ENCODE peak calls at places on chromosomes 5 and 9, in four cellular contexts. Y is stomach, R is GM12892, P is HL-60. S is an unnamed sample.

GRCh38 chr5:61329729-61330128 is 2.3 kb upstream of the ZSWIM6 start:
- DNase-seq in P (no peak), R (peak), Y (no peak), S (no peak)

GRCh38 chr5:96203761-96204160 is 229.3 kb downstream of the PCSK1 start:
- DNase-seq in P (no peak), R (no peak), Y (no peak), S (no peak)

GRCh38 chr5:174769005-174769404 is 44.6 kb downstream of the MSX2 start:
- DNase-seq in R (no peak), P (no peak), Y (no peak), S (no peak)

GRCh38 chr5:132114150-132115121 is 40.8 kb downstream of the CSF2 start:
- DNase-seq in R (no peak), P (peak), Y (no peak), S (no peak)

GRCh38 chr9:130482463-130482862 is 37.7 kb downstream of the ASS1 start:
- DNase-seq in P (no peak), Y (no peak), R (no peak), S (no peak)

GRCh38 chr5:172707285-172708182 is 63.5 kb downstream of the DUSP1 start:
- DNase-seq in Y (no peak), R (no peak), P (peak), S (peak)

GRCh38 chr5:136808756-136809155 is 443.4 kb upstream of the TRPC7 start:
- DNase-seq in P (no peak), R (no peak), Y (no peak), S (no peak)

GRCh38 chr5:33933723-33934544 is 2.3 kb upstream of the RXFP3 start:
- DNase-seq in Y (no peak), R (no peak), P (no peak), S (no peak)

GRCh38 chr9:69385474-69386091 is 60.6 kb downstream of the ENTREP1 start:
- DNase-seq in P (no peak), Y (peak), R (no peak), S (no peak)

GRCh38 chr5:172788771-172789686 is 18.0 kb upstream of the DUSP1 start:
- DNase-seq in P (no peak), Y (peak), R (no peak), S (no peak)

GRCh38 chr5:10705736-10706135 is 55.3 kb downstream of the DAP start:
- DNase-seq in R (no peak), P (no peak), Y (no peak), S (no peak)

GRCh38 chr5:175521313-175521833 is 43.0 kb downstream of the SFXN1 start:
- DNase-seq in R (no peak), Y (no peak), P (peak), S (no peak)

GRCh38 chr5:88656196-88656935 is 226.6 kb downstream of the MEF2C start:
- DNase-seq in P (no peak), Y (no peak), R (no peak), S (no peak)

GRCh38 chr9:86766912-86767311 is 180.4 kb downstream of the GAS1 start:
- DNase-seq in Y (no peak), R (no peak), P (peak), S (no peak)

GRCh38 chr5:106749826-106750225 is 920.9 kb downstream of the EFNA5 start:
- DNase-seq in P (no peak), Y (no peak), R (no peak), S (peak)

GRCh38 chr9:134634190-134634589 is 7.4 kb upstream of the COL5A1 start:
- DNase-seq in Y (no peak), R (no peak), P (no peak), S (no peak)

GRCh38 chr5:65125681-65126080 is 356.0 kb downstream of the ADAMTS6 start:
- DNase-seq in R (no peak), Y (no peak), P (no peak), S (no peak)

GRCh38 chr5:56465757-56466127 is 232.6 kb upstream of the ANKRD55 start:
- DNase-seq in R (no peak), P (no peak), Y (no peak), S (no peak)

GRCh38 chr9:135565141-135565628 is 3.6 kb downstream of the PAEP start:
- DNase-seq in Y (peak), R (no peak), P (no peak), S (no peak)

GRCh38 chr9:126519660-126520425 is 93.9 kb upstream of the LMX1B start:
- DNase-seq in R (no peak), P (no peak), Y (no peak), S (no peak)

GRCh38 chr5:139709587-139710369 is 61.6 kb downstream of the CXXC5 start:
- DNase-seq in R (no peak), Y (no peak), P (no peak), S (no peak)
- TF ChIP-seq POLR2AphosphoS5 in R (no peak), Y (no peak), P (no peak), S (no peak)

DNA sequence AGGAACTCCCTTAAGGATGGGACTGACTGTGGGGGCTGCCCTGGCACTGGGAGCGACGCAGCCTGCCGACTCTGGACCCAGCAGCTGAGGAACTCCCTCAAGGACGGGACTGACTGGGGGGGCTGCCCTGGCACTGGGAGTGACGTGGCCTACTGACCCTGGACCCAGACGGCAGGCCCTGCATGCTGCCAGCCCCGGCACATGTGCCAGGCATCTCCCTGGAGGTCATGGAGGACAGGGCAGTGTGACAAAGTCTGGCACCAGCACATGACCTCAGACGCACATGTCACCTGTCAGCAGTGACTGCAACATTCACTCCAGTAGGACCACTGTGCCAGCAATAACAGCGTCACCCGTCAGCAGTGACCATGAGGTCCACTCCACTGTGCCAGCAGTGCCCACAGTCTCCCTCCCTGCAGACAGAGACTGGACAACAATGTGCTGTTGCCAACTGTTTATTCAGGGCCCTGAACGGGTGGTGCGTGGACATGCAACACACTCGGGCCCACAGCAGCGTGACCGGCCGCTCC is 4.5 kb downstream of the FBXW5 start:
- DNase-seq in R (no peak), Y (no peak), P (no peak), S (no peak)
- TF ChIP-seq POLR2AphosphoS5 in R (no peak), Y (no peak), P (no peak), S (no peak)

DNA sequence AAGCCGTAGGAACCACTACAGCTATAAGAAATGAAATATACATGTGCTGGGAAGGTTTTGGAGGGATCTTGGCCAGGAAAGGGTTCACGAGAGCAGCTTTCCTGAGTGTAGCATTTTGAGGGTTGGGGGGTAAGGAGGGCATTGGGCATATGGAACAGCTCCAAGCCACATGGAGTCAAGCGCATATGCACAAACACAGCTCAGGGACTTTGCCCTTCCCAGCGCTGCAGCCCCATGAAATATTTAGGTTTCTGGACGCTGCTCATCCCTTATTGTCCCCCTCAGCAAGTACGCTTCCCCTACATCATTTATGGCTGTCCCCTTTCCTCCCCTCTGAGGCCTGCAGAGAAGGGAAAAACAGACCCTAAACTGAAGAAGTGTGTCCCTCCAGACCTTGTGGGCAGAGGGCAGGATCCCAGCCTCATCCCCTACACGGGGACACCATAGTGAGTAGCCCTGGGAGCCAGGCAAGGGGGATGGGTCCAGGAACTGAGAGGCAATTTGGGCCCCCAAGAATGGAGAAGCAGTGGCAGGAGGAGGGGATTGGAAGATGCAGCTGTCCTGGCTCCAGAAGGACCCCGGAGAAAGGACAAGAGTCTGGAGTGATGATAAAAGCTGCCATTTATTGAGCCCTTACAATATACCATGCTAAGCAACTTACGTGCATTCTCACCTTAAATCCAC is 33.7 kb downstream of the PCDH1 start:
- DNase-seq in R (no peak), Y (no peak), P (no peak), S (no peak)
- TF ChIP-seq POLR2AphosphoS5 in R (no peak), Y (no peak), P (no peak), S (no peak)

GRCh38 chr5:143142596-143143435 is 260.7 kb downstream of the NR3C1 start:
- DNase-seq in P (no peak), R (no peak), Y (peak), S (peak)
- TF ChIP-seq POLR2AphosphoS5 in P (no peak), R (no peak), Y (peak), S (peak)

DNA sequence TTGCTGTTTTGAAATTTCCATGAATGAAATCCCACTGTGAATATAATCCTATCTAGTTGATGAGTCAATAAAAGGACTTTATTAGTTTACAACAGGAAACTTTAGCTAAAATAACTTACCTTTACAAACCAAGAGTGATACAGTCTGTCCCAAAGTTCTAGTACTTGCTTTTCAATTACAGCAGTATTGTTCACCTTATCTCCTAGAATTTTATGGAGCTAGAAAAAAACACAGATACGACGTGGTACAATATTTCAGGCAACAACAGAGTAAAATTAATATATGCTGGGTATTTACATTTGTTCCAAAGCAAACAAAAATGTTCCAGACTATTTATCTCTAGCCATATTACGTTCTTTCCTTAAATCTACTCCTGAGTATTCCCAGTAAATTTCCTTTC is 46.9 kb upstream of the CTNNAL1 start:
- DNase-seq in P (no peak), Y (no peak), R (no peak), S (no peak)
- TF ChIP-seq POLR2AphosphoS5 in P (no peak), Y (no peak), R (no peak), S (no peak)

GRCh38 chr5:147453901-147454814 is 55.7 kb downstream of the DPYSL3 start:
- DNase-seq in P (peak), Y (peak), R (peak), S (peak)
- TF ChIP-seq POLR2AphosphoS5 in P (no peak), Y (peak), R (no peak), S (no peak)

GRCh38 chr9:132670359-132670815 is at the start of gene GTF3C4:
- DNase-seq in P (peak), R (peak), Y (peak), S (peak)
- TF ChIP-seq POLR2AphosphoS5 in P (no peak), R (no peak), Y (peak), S (peak)

DNA sequence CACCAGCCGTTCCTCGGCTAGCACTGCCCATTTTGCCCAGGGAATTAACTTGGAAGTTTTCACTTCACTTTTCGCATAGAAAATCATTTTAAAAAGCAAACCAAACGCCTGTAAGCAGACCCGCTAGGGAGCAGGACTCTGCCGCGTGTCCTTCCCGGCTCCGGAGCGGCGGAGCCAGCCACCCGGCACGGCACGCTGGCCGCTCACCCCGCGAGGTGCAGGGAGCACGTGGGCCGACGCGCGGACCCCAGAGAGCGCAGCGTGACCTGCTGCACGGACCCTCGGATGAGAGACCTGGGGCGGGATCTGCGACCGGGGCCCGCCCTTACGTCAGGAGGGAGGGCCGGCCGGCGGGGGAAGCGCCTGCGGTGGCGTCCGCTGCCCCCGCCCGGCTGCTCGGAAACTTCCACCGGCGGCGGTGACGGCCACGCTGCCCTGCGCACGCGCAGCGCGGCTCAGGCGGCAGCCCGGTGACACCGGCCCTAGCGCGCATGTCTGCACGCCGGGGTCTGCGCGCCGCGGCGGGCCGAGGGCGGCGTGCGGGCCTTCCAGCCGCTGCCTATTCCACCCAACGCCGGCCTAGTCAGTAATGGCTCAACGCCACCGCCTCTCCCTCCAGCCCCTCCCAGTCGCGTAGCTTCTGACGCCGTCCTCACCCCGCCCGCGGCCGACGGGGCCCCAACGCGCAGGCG is 504 bp upstream of the TENT4A start:
- DNase-seq in P (peak), R (peak), Y (peak), S (peak)
- TF ChIP-seq POLR2AphosphoS5 in P (peak), R (peak), Y (peak), S (peak)

DNA sequence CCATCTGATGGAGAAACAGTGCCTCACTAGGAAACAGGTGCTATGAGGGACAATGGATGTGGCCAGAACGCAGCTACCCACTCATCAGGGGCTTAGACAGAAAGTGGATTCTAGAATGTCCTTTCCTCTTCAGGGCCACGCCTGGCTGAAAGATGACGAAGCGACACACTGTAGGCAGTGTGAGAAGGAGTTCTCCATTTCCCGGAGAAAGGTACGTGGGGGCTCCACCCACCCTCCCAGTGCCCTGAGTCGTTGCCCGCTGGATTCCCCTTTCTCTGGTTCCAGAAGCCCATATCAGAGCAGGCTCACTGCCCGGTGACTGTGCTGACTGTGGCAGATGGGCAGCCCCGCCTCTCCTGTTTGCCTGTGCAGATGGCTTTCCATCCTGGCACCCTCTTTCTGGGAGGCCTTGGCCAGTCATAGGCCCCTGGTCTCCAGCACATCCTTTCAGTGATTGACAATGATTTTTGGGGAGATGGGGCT is 16.0 kb downstream of the HNRNPH1 start:
- DNase-seq in Y (no peak), R (no peak), P (no peak), S (no peak)
- TF ChIP-seq POLR2AphosphoS5 in Y (peak), R (peak), P (peak), S (peak)